ENCODE peak calls at places on chromosomes 13 and 19, in nine cellular contexts. One of them, this sample, is unnamed.
A peak's percentile ranks its signal among the peaks of the same experiment; 100 is the strongest.

GRCh38 chr13:21009036-21009435 is 52.4 kb downstream of the LATS2 start:
- DNase-seq in activated T-cell treated with anti-CD3 and anti-CD28 coated beads for 1 hour: no peak
- DNase-seq in NCI-H748 treated with DMSO at 0.1 percent for 48 hours: no peak
- DNase-seq in activated CD4-positive, alpha-beta T cell treated with anti-CD3 and anti-CD28 coated beads for 24 hours: no peak
- DNase-seq in midbrain: no peak
- DNase-seq in M059J: no peak
- DNase-seq in D341Med: no peak
- DNase-seq in Peyer's patch: no peak
- DNase-seq in left lung: no peak
- DNase-seq in this sample: no peak

GRCh38 chr13:73657821-73658540 is 476.2 kb downstream of the KLF12 start:
- DNase-seq in activated T-cell treated with anti-CD3 and anti-CD28 coated beads for 1 hour: no peak
- DNase-seq in NCI-H748 treated with DMSO at 0.1 percent for 48 hours: no peak
- DNase-seq in activated CD4-positive, alpha-beta T cell treated with anti-CD3 and anti-CD28 coated beads for 24 hours: no peak
- DNase-seq in midbrain: peak; percentile 16
- DNase-seq in M059J: no peak
- DNase-seq in D341Med: no peak
- DNase-seq in Peyer's patch: no peak
- DNase-seq in left lung: no peak
- DNase-seq in this sample: no peak

GRCh38 chr19:16899566-16900075 is 10.8 kb downstream of the F2RL3 start:
- DNase-seq in activated T-cell treated with anti-CD3 and anti-CD28 coated beads for 1 hour: no peak
- DNase-seq in NCI-H748 treated with DMSO at 0.1 percent for 48 hours: no peak
- DNase-seq in activated CD4-positive, alpha-beta T cell treated with anti-CD3 and anti-CD28 coated beads for 24 hours: peak; percentile 15
- DNase-seq in midbrain: no peak
- DNase-seq in M059J: peak; percentile 44
- DNase-seq in D341Med: peak; percentile 64
- DNase-seq in Peyer's patch: peak; percentile 49
- DNase-seq in left lung: no peak
- DNase-seq in this sample: peak; percentile 46

GRCh38 chr13:41050041-41050440 is 11.3 kb upstream of the WBP4 start:
- DNase-seq in activated T-cell treated with anti-CD3 and anti-CD28 coated beads for 1 hour: no peak
- DNase-seq in NCI-H748 treated with DMSO at 0.1 percent for 48 hours: no peak
- DNase-seq in activated CD4-positive, alpha-beta T cell treated with anti-CD3 and anti-CD28 coated beads for 24 hours: no peak
- DNase-seq in midbrain: no peak
- DNase-seq in M059J: no peak
- DNase-seq in D341Med: no peak
- DNase-seq in Peyer's patch: no peak
- DNase-seq in left lung: no peak
- DNase-seq in this sample: no peak

GRCh38 chr13:28631792-28632191 is 27.1 kb upstream of the POMP start:
- DNase-seq in activated T-cell treated with anti-CD3 and anti-CD28 coated beads for 1 hour: no peak
- DNase-seq in NCI-H748 treated with DMSO at 0.1 percent for 48 hours: no peak
- DNase-seq in activated CD4-positive, alpha-beta T cell treated with anti-CD3 and anti-CD28 coated beads for 24 hours: no peak
- DNase-seq in midbrain: no peak
- DNase-seq in M059J: no peak
- DNase-seq in D341Med: no peak
- DNase-seq in Peyer's patch: no peak
- DNase-seq in left lung: no peak
- DNase-seq in this sample: no peak

GRCh38 chr13:50306096-50306495 is 290.9 kb downstream of the KCNRG start:
- DNase-seq in activated T-cell treated with anti-CD3 and anti-CD28 coated beads for 1 hour: no peak
- DNase-seq in NCI-H748 treated with DMSO at 0.1 percent for 48 hours: no peak
- DNase-seq in activated CD4-positive, alpha-beta T cell treated with anti-CD3 and anti-CD28 coated beads for 24 hours: no peak
- DNase-seq in midbrain: no peak
- DNase-seq in M059J: no peak
- DNase-seq in D341Med: no peak
- DNase-seq in Peyer's patch: no peak
- DNase-seq in left lung: no peak
- DNase-seq in this sample: no peak

GRCh38 chr13:35649162-35649561 is 172.7 kb upstream of the MAB21L1 start:
- DNase-seq in activated T-cell treated with anti-CD3 and anti-CD28 coated beads for 1 hour: no peak
- DNase-seq in NCI-H748 treated with DMSO at 0.1 percent for 48 hours: no peak
- DNase-seq in activated CD4-positive, alpha-beta T cell treated with anti-CD3 and anti-CD28 coated beads for 24 hours: no peak
- DNase-seq in midbrain: no peak
- DNase-seq in M059J: no peak
- DNase-seq in D341Med: no peak
- DNase-seq in Peyer's patch: no peak
- DNase-seq in left lung: no peak
- DNase-seq in this sample: no peak

GRCh38 chr13:37777676-37778075 is 91.9 kb downstream of the TRPC4 start:
- DNase-seq in activated T-cell treated with anti-CD3 and anti-CD28 coated beads for 1 hour: no peak
- DNase-seq in NCI-H748 treated with DMSO at 0.1 percent for 48 hours: no peak
- DNase-seq in activated CD4-positive, alpha-beta T cell treated with anti-CD3 and anti-CD28 coated beads for 24 hours: no peak
- DNase-seq in midbrain: no peak
- DNase-seq in M059J: peak; percentile 24
- DNase-seq in D341Med: no peak
- DNase-seq in Peyer's patch: no peak
- DNase-seq in left lung: no peak
- DNase-seq in this sample: no peak

GRCh38 chr13:41156611-41157010 is 24.0 kb upstream of the KBTBD6 start:
- DNase-seq in activated T-cell treated with anti-CD3 and anti-CD28 coated beads for 1 hour: no peak
- DNase-seq in NCI-H748 treated with DMSO at 0.1 percent for 48 hours: no peak
- DNase-seq in activated CD4-positive, alpha-beta T cell treated with anti-CD3 and anti-CD28 coated beads for 24 hours: no peak
- DNase-seq in midbrain: no peak
- DNase-seq in M059J: no peak
- DNase-seq in D341Med: no peak
- DNase-seq in Peyer's patch: no peak
- DNase-seq in left lung: no peak
- DNase-seq in this sample: no peak

GRCh38 chr13:93388701-93389100 is 162.1 kb downstream of the GPC6 start:
- DNase-seq in activated T-cell treated with anti-CD3 and anti-CD28 coated beads for 1 hour: no peak
- DNase-seq in NCI-H748 treated with DMSO at 0.1 percent for 48 hours: no peak
- DNase-seq in activated CD4-positive, alpha-beta T cell treated with anti-CD3 and anti-CD28 coated beads for 24 hours: no peak
- DNase-seq in midbrain: no peak
- DNase-seq in M059J: peak; percentile 12
- DNase-seq in D341Med: no peak
- DNase-seq in Peyer's patch: no peak
- DNase-seq in left lung: no peak
- DNase-seq in this sample: no peak

GRCh38 chr13:27053902-27054595 is 117.6 kb downstream of the USP12 start:
- DNase-seq in activated T-cell treated with anti-CD3 and anti-CD28 coated beads for 1 hour: no peak
- DNase-seq in NCI-H748 treated with DMSO at 0.1 percent for 48 hours: no peak
- DNase-seq in activated CD4-positive, alpha-beta T cell treated with anti-CD3 and anti-CD28 coated beads for 24 hours: no peak
- DNase-seq in midbrain: no peak
- DNase-seq in M059J: peak; percentile 95
- DNase-seq in D341Med: no peak
- DNase-seq in Peyer's patch: no peak
- DNase-seq in left lung: no peak
- DNase-seq in this sample: no peak

GRCh38 chr19:7515091-7515470 is 822 bp upstream of the ZNF358 start:
- DNase-seq in activated T-cell treated with anti-CD3 and anti-CD28 coated beads for 1 hour: no peak
- DNase-seq in NCI-H748 treated with DMSO at 0.1 percent for 48 hours: no peak
- DNase-seq in activated CD4-positive, alpha-beta T cell treated with anti-CD3 and anti-CD28 coated beads for 24 hours: no peak
- DNase-seq in midbrain: no peak
- DNase-seq in M059J: peak; percentile 81
- DNase-seq in D341Med: no peak
- DNase-seq in Peyer's patch: no peak
- DNase-seq in left lung: no peak
- DNase-seq in this sample: peak; percentile 43

GRCh38 chr19:36041831-36042230 is 9.2 kb upstream of the CLIP3 start:
- DNase-seq in activated T-cell treated with anti-CD3 and anti-CD28 coated beads for 1 hour: no peak
- DNase-seq in NCI-H748 treated with DMSO at 0.1 percent for 48 hours: no peak
- DNase-seq in activated CD4-positive, alpha-beta T cell treated with anti-CD3 and anti-CD28 coated beads for 24 hours: no peak
- DNase-seq in midbrain: no peak
- DNase-seq in M059J: no peak
- DNase-seq in D341Med: no peak
- DNase-seq in Peyer's patch: no peak
- DNase-seq in left lung: no peak
- DNase-seq in this sample: no peak

GRCh38 chr13:45807520-45808099 is 43.9 kb downstream of the SIAH3 start:
- DNase-seq in activated T-cell treated with anti-CD3 and anti-CD28 coated beads for 1 hour: no peak
- DNase-seq in NCI-H748 treated with DMSO at 0.1 percent for 48 hours: peak; percentile 56
- DNase-seq in activated CD4-positive, alpha-beta T cell treated with anti-CD3 and anti-CD28 coated beads for 24 hours: no peak
- DNase-seq in midbrain: peak; percentile 27
- DNase-seq in M059J: peak; percentile 58
- DNase-seq in D341Med: no peak
- DNase-seq in Peyer's patch: no peak
- DNase-seq in left lung: no peak
- DNase-seq in this sample: peak; percentile 33

GRCh38 chr19:38527466-38528136 is 90.2 kb downstream of the MAP4K1 start:
- DNase-seq in activated T-cell treated with anti-CD3 and anti-CD28 coated beads for 1 hour: no peak
- DNase-seq in NCI-H748 treated with DMSO at 0.1 percent for 48 hours: no peak
- DNase-seq in activated CD4-positive, alpha-beta T cell treated with anti-CD3 and anti-CD28 coated beads for 24 hours: no peak
- DNase-seq in midbrain: no peak
- DNase-seq in M059J: no peak
- DNase-seq in D341Med: no peak
- DNase-seq in Peyer's patch: no peak
- DNase-seq in left lung: no peak
- DNase-seq in this sample: no peak

GRCh38 chr13:78712866-78713265 is 53.9 kb upstream of the OBI1 start:
- DNase-seq in activated T-cell treated with anti-CD3 and anti-CD28 coated beads for 1 hour: no peak
- DNase-seq in NCI-H748 treated with DMSO at 0.1 percent for 48 hours: no peak
- DNase-seq in activated CD4-positive, alpha-beta T cell treated with anti-CD3 and anti-CD28 coated beads for 24 hours: no peak
- DNase-seq in midbrain: no peak
- DNase-seq in M059J: no peak
- DNase-seq in D341Med: no peak
- DNase-seq in Peyer's patch: no peak
- DNase-seq in left lung: no peak
- DNase-seq in this sample: no peak

GRCh38 chr13:51534075-51534817 is 50.0 kb upstream of the WDFY2 start:
- DNase-seq in activated T-cell treated with anti-CD3 and anti-CD28 coated beads for 1 hour: peak; percentile 4
- DNase-seq in NCI-H748 treated with DMSO at 0.1 percent for 48 hours: no peak
- DNase-seq in activated CD4-positive, alpha-beta T cell treated with anti-CD3 and anti-CD28 coated beads for 24 hours: peak; percentile 3
- DNase-seq in midbrain: peak; percentile 35
- DNase-seq in M059J: no peak
- DNase-seq in D341Med: no peak
- DNase-seq in Peyer's patch: peak; percentile 56
- DNase-seq in left lung: peak; percentile 68
- DNase-seq in this sample: peak; percentile 31

GRCh38 chr19:29665826-29666633 is 769 bp downstream of the PLEKHF1 start:
- DNase-seq in activated T-cell treated with anti-CD3 and anti-CD28 coated beads for 1 hour: no peak
- DNase-seq in NCI-H748 treated with DMSO at 0.1 percent for 48 hours: no peak
- DNase-seq in activated CD4-positive, alpha-beta T cell treated with anti-CD3 and anti-CD28 coated beads for 24 hours: no peak
- DNase-seq in midbrain: no peak
- DNase-seq in M059J: peak; percentile 51
- DNase-seq in D341Med: no peak
- DNase-seq in Peyer's patch: no peak
- DNase-seq in left lung: no peak
- DNase-seq in this sample: peak; percentile 41

GRCh38 chr13:89199138-89199537 is 1528.0 kb downstream of the SLITRK5 start:
- DNase-seq in activated T-cell treated with anti-CD3 and anti-CD28 coated beads for 1 hour: no peak
- DNase-seq in NCI-H748 treated with DMSO at 0.1 percent for 48 hours: peak; percentile 73
- DNase-seq in activated CD4-positive, alpha-beta T cell treated with anti-CD3 and anti-CD28 coated beads for 24 hours: no peak
- DNase-seq in midbrain: no peak
- DNase-seq in M059J: no peak
- DNase-seq in D341Med: no peak
- DNase-seq in Peyer's patch: no peak
- DNase-seq in left lung: no peak
- DNase-seq in this sample: no peak

This sample was measured in stomach.